ENCODE peak calls at places on chromosomes 11 and 22, in nine cellular contexts. One of them, this sample, is unnamed. For H3K36me3, the result is how much of the 10 kb centered on the place peaks cover.

GRCh38 chr22:49296561-49296960 is 531.1 kb downstream of the BRD1 start:
- DNase-seq in CD8-positive, alpha-beta T cell: no peak
- DNase-seq in adipocyte: no peak
- DNase-seq in astrocyte: no peak
- DNase-seq in CD4-positive, alpha-beta memory T cell: no peak
- DNase-seq in heart right ventricle: no peak
- DNase-seq in gastrocnemius medialis: no peak
- DNase-seq in upper lobe of left lung: no peak
- DNase-seq in sigmoid colon: no peak
- DNase-seq in this sample: no peak

GRCh38 chr11:128207861-128208321 is 379.5 kb downstream of the ETS1 start:
- DNase-seq in CD8-positive, alpha-beta T cell: no peak
- DNase-seq in adipocyte: peak
- DNase-seq in astrocyte: peak
- DNase-seq in CD4-positive, alpha-beta memory T cell: no peak
- DNase-seq in heart right ventricle: no peak
- DNase-seq in gastrocnemius medialis: no peak
- DNase-seq in upper lobe of left lung: no peak
- DNase-seq in sigmoid colon: no peak
- DNase-seq in this sample: no peak

GRCh38 chr22:27129266-27129665 is 471.9 kb downstream of the MIAT start:
- DNase-seq in CD8-positive, alpha-beta T cell: no peak
- DNase-seq in adipocyte: peak
- DNase-seq in astrocyte: peak
- DNase-seq in CD4-positive, alpha-beta memory T cell: no peak
- DNase-seq in heart right ventricle: no peak
- DNase-seq in gastrocnemius medialis: no peak
- DNase-seq in upper lobe of left lung: no peak
- DNase-seq in sigmoid colon: no peak
- DNase-seq in this sample: no peak

GRCh38 chr22:20813056-20813455 is 39.1 kb downstream of the SERPIND1 start:
- DNase-seq in CD8-positive, alpha-beta T cell: no peak
- DNase-seq in adipocyte: no peak
- DNase-seq in astrocyte: no peak
- DNase-seq in CD4-positive, alpha-beta memory T cell: no peak
- DNase-seq in heart right ventricle: no peak
- DNase-seq in gastrocnemius medialis: no peak
- DNase-seq in upper lobe of left lung: no peak
- DNase-seq in sigmoid colon: no peak
- DNase-seq in this sample: no peak

GRCh38 chr22:27269751-27270586 is 531.6 kb downstream of the MN1 start:
- DNase-seq in CD8-positive, alpha-beta T cell: no peak
- DNase-seq in adipocyte: no peak
- DNase-seq in astrocyte: peak
- DNase-seq in CD4-positive, alpha-beta memory T cell: no peak
- DNase-seq in heart right ventricle: no peak
- DNase-seq in gastrocnemius medialis: no peak
- DNase-seq in upper lobe of left lung: no peak
- DNase-seq in sigmoid colon: no peak
- DNase-seq in this sample: no peak

GRCh38 chr11:91981995-91982394 is 242.6 kb upstream of the FAT3 start:
- DNase-seq in CD8-positive, alpha-beta T cell: no peak
- DNase-seq in adipocyte: peak
- DNase-seq in astrocyte: peak
- DNase-seq in CD4-positive, alpha-beta memory T cell: no peak
- DNase-seq in heart right ventricle: no peak
- DNase-seq in gastrocnemius medialis: peak
- DNase-seq in upper lobe of left lung: no peak
- DNase-seq in sigmoid colon: peak
- DNase-seq in this sample: no peak

GRCh38 chr22:39214383-39215069 is 30.3 kb downstream of the PDGFB start:
- DNase-seq in CD8-positive, alpha-beta T cell: no peak
- DNase-seq in adipocyte: peak
- DNase-seq in astrocyte: peak
- DNase-seq in CD4-positive, alpha-beta memory T cell: no peak
- DNase-seq in heart right ventricle: no peak
- DNase-seq in gastrocnemius medialis: no peak
- DNase-seq in upper lobe of left lung: peak
- DNase-seq in sigmoid colon: no peak
- DNase-seq in this sample: no peak

GRCh38 chr11:95308512-95309035 is 77.6 kb upstream of the SESN3 start:
- DNase-seq in CD8-positive, alpha-beta T cell: no peak
- DNase-seq in adipocyte: no peak
- DNase-seq in astrocyte: no peak
- DNase-seq in CD4-positive, alpha-beta memory T cell: no peak
- DNase-seq in heart right ventricle: no peak
- DNase-seq in gastrocnemius medialis: no peak
- DNase-seq in upper lobe of left lung: no peak
- DNase-seq in sigmoid colon: no peak
- DNase-seq in this sample: no peak

GRCh38 chr11:110713469-110713776 is 1.2 kb upstream of the ARHGAP20 start:
- DNase-seq in CD8-positive, alpha-beta T cell: no peak
- DNase-seq in adipocyte: no peak
- DNase-seq in astrocyte: no peak
- DNase-seq in CD4-positive, alpha-beta memory T cell: no peak
- DNase-seq in heart right ventricle: no peak
- DNase-seq in gastrocnemius medialis: no peak
- DNase-seq in upper lobe of left lung: no peak
- DNase-seq in sigmoid colon: peak
- DNase-seq in this sample: no peak

GRCh38 chr22:37896939-37897338 is 9.2 kb upstream of the MICALL1 start:
- DNase-seq in CD8-positive, alpha-beta T cell: no peak
- DNase-seq in adipocyte: no peak
- DNase-seq in astrocyte: no peak
- DNase-seq in CD4-positive, alpha-beta memory T cell: no peak
- DNase-seq in heart right ventricle: no peak
- DNase-seq in gastrocnemius medialis: no peak
- DNase-seq in upper lobe of left lung: no peak
- DNase-seq in sigmoid colon: no peak
- DNase-seq in this sample: no peak

GRCh38 chr22:37896181-37896592 is 9.9 kb upstream of the MICALL1 start:
- DNase-seq in CD8-positive, alpha-beta T cell: peak
- DNase-seq in adipocyte: no peak
- DNase-seq in astrocyte: no peak
- DNase-seq in CD4-positive, alpha-beta memory T cell: peak
- DNase-seq in heart right ventricle: no peak
- DNase-seq in gastrocnemius medialis: no peak
- DNase-seq in upper lobe of left lung: peak
- DNase-seq in sigmoid colon: no peak
- DNase-seq in this sample: no peak

GRCh38 chr22:37894939-37895670 is 11.0 kb upstream of the MICALL1 start:
- DNase-seq in CD8-positive, alpha-beta T cell: no peak
- DNase-seq in adipocyte: no peak
- DNase-seq in astrocyte: no peak
- DNase-seq in CD4-positive, alpha-beta memory T cell: no peak
- DNase-seq in heart right ventricle: no peak
- DNase-seq in gastrocnemius medialis: no peak
- DNase-seq in upper lobe of left lung: peak
- DNase-seq in sigmoid colon: no peak
- DNase-seq in this sample: no peak

GRCh38 chr22:37897805-37898204 is 8.3 kb upstream of the MICALL1 start:
- DNase-seq in CD8-positive, alpha-beta T cell: no peak
- DNase-seq in adipocyte: no peak
- DNase-seq in astrocyte: no peak
- DNase-seq in CD4-positive, alpha-beta memory T cell: no peak
- DNase-seq in heart right ventricle: no peak
- DNase-seq in gastrocnemius medialis: no peak
- DNase-seq in upper lobe of left lung: no peak
- DNase-seq in sigmoid colon: no peak
- DNase-seq in this sample: no peak

GRCh38 chr22:37898441-37899181 is 7.5 kb upstream of the MICALL1 start:
- DNase-seq in CD8-positive, alpha-beta T cell: no peak
- DNase-seq in adipocyte: peak
- DNase-seq in astrocyte: no peak
- DNase-seq in CD4-positive, alpha-beta memory T cell: no peak
- DNase-seq in heart right ventricle: no peak
- DNase-seq in gastrocnemius medialis: no peak
- DNase-seq in upper lobe of left lung: peak
- DNase-seq in sigmoid colon: peak
- DNase-seq in this sample: peak
- H3K36me3 ChIP-seq in CD8-positive, alpha-beta T cell: under half
- H3K36me3 ChIP-seq in adipocyte: under half
- H3K36me3 ChIP-seq in astrocyte: under half
- H3K36me3 ChIP-seq in CD4-positive, alpha-beta memory T cell: under half
- H3K36me3 ChIP-seq in heart right ventricle: under half
- H3K36me3 ChIP-seq in gastrocnemius medialis: under half
- H3K36me3 ChIP-seq in upper lobe of left lung: under half
- H3K36me3 ChIP-seq in sigmoid colon: under half
- H3K36me3 ChIP-seq in this sample: under half

DNA sequence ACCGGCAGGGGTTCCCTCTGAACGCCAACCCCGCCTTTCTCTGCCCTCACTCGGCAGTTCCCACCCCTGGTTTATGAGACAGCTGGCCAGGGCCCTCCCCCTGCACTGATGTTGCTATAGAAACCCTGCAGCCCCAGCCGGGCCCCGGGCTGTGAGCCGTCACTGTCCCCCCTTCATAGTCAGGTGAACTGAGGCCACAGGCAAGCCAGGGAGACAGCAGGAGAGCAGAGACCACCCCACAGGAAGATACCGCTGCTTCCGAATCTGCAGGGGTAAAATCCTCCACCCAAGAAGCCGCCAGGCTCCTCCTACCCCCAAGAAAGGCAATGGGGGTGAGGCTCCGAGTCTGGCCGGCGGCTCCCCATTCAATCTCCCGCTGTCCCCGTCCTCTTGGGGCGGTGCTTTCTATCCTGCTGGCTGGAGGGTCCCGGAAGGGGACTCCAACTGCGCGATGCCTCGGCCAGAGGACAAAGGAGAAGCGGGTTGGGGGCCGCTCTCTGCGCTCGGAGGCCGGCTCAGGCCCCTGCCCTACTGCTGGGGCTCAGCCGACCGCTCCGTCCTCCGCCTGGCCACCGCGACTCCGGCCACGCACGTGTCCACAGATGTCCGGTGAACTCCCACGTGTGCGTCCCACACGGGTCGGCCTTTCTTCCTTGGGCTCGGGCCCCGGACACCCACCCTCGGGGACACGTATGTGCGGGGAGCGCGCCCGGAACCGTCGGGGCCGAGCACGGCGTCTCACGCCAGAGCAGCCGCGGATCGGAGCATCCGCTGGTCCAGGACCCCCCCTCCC is 585 bp downstream of the SLC25A22 start:
- DNase-seq in CD8-positive, alpha-beta T cell: peak
- DNase-seq in adipocyte: peak
- DNase-seq in astrocyte: peak
- DNase-seq in CD4-positive, alpha-beta memory T cell: peak
- DNase-seq in heart right ventricle: peak
- DNase-seq in gastrocnemius medialis: no peak
- DNase-seq in upper lobe of left lung: peak
- DNase-seq in sigmoid colon: peak
- DNase-seq in this sample: peak
- H3K36me3 ChIP-seq in CD8-positive, alpha-beta T cell: under half
- H3K36me3 ChIP-seq in adipocyte: under half
- H3K36me3 ChIP-seq in astrocyte: under half
- H3K36me3 ChIP-seq in CD4-positive, alpha-beta memory T cell: under half
- H3K36me3 ChIP-seq in heart right ventricle: under half
- H3K36me3 ChIP-seq in gastrocnemius medialis: under half
- H3K36me3 ChIP-seq in upper lobe of left lung: under half
- H3K36me3 ChIP-seq in sigmoid colon: under half
- H3K36me3 ChIP-seq in this sample: under half

GRCh38 chr22:19344420-19344819 is 52.9 kb upstream of the CLTCL1 start:
- DNase-seq in CD8-positive, alpha-beta T cell: no peak
- DNase-seq in adipocyte: no peak
- DNase-seq in astrocyte: no peak
- DNase-seq in CD4-positive, alpha-beta memory T cell: no peak
- DNase-seq in heart right ventricle: no peak
- DNase-seq in gastrocnemius medialis: no peak
- DNase-seq in upper lobe of left lung: no peak
- DNase-seq in sigmoid colon: no peak
- DNase-seq in this sample: no peak

GRCh38 chr22:19346677-19347265 is 55.3 kb upstream of the CLTCL1 start:
- DNase-seq in CD8-positive, alpha-beta T cell: no peak
- DNase-seq in adipocyte: no peak
- DNase-seq in astrocyte: no peak
- DNase-seq in CD4-positive, alpha-beta memory T cell: no peak
- DNase-seq in heart right ventricle: no peak
- DNase-seq in gastrocnemius medialis: no peak
- DNase-seq in upper lobe of left lung: no peak
- DNase-seq in sigmoid colon: no peak
- DNase-seq in this sample: no peak

GRCh38 chr22:19341500-19341899 is 50.0 kb upstream of the CLTCL1 start:
- DNase-seq in CD8-positive, alpha-beta T cell: no peak
- DNase-seq in adipocyte: no peak
- DNase-seq in astrocyte: no peak
- DNase-seq in CD4-positive, alpha-beta memory T cell: no peak
- DNase-seq in heart right ventricle: no peak
- DNase-seq in gastrocnemius medialis: no peak
- DNase-seq in upper lobe of left lung: no peak
- DNase-seq in sigmoid colon: no peak
- DNase-seq in this sample: no peak

DNA sequence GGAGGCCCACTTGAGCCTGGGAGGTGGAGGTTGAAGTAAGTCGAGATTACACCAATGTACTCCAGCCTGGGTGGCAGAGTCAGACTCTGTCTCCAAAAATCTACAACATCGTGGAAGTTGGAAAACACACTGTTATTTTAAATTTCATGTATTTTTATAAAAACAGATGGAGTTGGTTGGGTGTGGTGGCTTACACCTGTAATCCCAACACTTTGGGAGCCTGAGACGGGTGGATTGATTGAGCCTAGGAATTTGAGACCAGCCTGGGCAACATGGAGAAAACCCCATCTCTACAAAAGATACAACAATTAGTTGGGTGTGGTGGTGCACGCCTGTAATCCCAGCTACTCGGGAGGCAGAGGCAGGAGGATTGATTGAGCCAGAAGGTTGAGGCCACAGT is 52.0 kb upstream of the CLTCL1 start:
- DNase-seq in CD8-positive, alpha-beta T cell: no peak
- DNase-seq in adipocyte: no peak
- DNase-seq in astrocyte: no peak
- DNase-seq in CD4-positive, alpha-beta memory T cell: no peak
- DNase-seq in heart right ventricle: no peak
- DNase-seq in gastrocnemius medialis: no peak
- DNase-seq in upper lobe of left lung: no peak
- DNase-seq in sigmoid colon: no peak
- DNase-seq in this sample: no peak
- H3K36me3 ChIP-seq in CD8-positive, alpha-beta T cell: under half
- H3K36me3 ChIP-seq in adipocyte: half or more
- H3K36me3 ChIP-seq in astrocyte: under half
- H3K36me3 ChIP-seq in CD4-positive, alpha-beta memory T cell: under half
- H3K36me3 ChIP-seq in heart right ventricle: half or more
- H3K36me3 ChIP-seq in gastrocnemius medialis: half or more
- H3K36me3 ChIP-seq in upper lobe of left lung: under half
- H3K36me3 ChIP-seq in sigmoid colon: half or more
- H3K36me3 ChIP-seq in this sample: half or more

DNA sequence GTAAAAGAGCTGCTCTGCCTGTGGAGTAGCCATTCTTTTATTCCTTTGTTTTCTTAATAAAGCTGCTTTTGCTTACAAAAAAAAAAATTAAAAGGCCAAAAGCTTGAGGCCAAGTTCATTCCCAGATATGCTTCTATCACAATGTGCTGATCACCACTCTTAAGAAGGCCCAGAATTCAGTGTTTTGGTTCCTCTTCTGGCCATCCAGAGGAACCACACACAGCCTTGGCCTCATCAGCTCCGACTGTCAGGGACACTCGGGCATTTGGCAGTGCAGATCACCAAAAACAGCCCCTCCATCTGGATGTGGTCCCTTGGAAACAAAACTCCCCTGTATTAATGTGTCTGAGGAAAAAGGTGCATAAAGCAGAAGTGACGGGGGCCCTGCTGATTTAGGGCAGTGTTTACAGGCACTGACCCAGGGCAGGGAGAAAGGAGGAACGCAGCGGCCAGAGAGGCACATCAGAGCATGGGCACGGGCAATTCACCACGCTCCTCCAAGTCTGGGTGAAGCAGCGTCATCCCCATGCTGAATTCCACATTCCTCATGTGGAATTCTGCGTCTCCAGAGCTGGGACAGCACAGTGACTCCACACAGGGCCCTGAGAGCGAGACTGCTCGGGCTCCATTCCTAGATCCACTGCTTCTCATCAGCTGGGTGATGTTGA is 17.7 kb downstream of the POLDIP3 start:
- DNase-seq in CD8-positive, alpha-beta T cell: no peak
- DNase-seq in adipocyte: no peak
- DNase-seq in astrocyte: no peak
- DNase-seq in CD4-positive, alpha-beta memory T cell: no peak
- DNase-seq in heart right ventricle: no peak
- DNase-seq in gastrocnemius medialis: no peak
- DNase-seq in upper lobe of left lung: no peak
- DNase-seq in sigmoid colon: no peak
- DNase-seq in this sample: no peak
- H3K36me3 ChIP-seq in CD8-positive, alpha-beta T cell: half or more
- H3K36me3 ChIP-seq in adipocyte: half or more
- H3K36me3 ChIP-seq in astrocyte: half or more
- H3K36me3 ChIP-seq in CD4-positive, alpha-beta memory T cell: half or more
- H3K36me3 ChIP-seq in heart right ventricle: half or more
- H3K36me3 ChIP-seq in gastrocnemius medialis: half or more
- H3K36me3 ChIP-seq in upper lobe of left lung: half or more
- H3K36me3 ChIP-seq in sigmoid colon: half or more
- H3K36me3 ChIP-seq in this sample: half or more

This sample was measured in SJCRH30.